ENCODE peak calls at places on chromosomes 7 and 10, in eight cellular contexts. One of them, this sample, is unnamed.

GRCh38 chr10:118800920-118801319 is 46.1 kb upstream of the CACUL1 start:
- DNase-seq in H9: no peak
- DNase-seq in AG10803: peak; percentile 6
- DNase-seq in testis: peak; percentile 60
- DNase-seq in stomach: peak; percentile 34
- DNase-seq in bronchial epithelial cell: peak; percentile 32
- DNase-seq in heart left ventricle: no peak
- DNase-seq in DND-41: peak; percentile 31
- DNase-seq in this sample: peak; percentile 50

GRCh38 chr10:104735469-104735868 is 94.4 kb downstream of the SORCS3 start:
- DNase-seq in H9: peak; percentile 37
- DNase-seq in AG10803: no peak
- DNase-seq in testis: no peak
- DNase-seq in stomach: no peak
- DNase-seq in bronchial epithelial cell: no peak
- DNase-seq in heart left ventricle: no peak
- DNase-seq in DND-41: no peak
- DNase-seq in this sample: no peak

GRCh38 chr7:8597565-8597964 is 164.2 kb downstream of the NXPH1 start:
- DNase-seq in H9: no peak
- DNase-seq in AG10803: no peak
- DNase-seq in testis: no peak
- DNase-seq in stomach: no peak
- DNase-seq in bronchial epithelial cell: peak; percentile 22
- DNase-seq in heart left ventricle: no peak
- DNase-seq in DND-41: no peak
- DNase-seq in this sample: no peak

GRCh38 chr10:36446873-36447272 is 678.5 kb upstream of the ANKRD30A start:
- DNase-seq in H9: no peak
- DNase-seq in AG10803: no peak
- DNase-seq in testis: no peak
- DNase-seq in stomach: peak; percentile 62
- DNase-seq in bronchial epithelial cell: peak; percentile 77
- DNase-seq in heart left ventricle: peak; percentile 80
- DNase-seq in DND-41: no peak
- DNase-seq in this sample: peak; percentile 84

GRCh38 chr7:35753761-35754603 is 46.9 kb upstream of the SEPTIN7 start:
- DNase-seq in H9: no peak
- DNase-seq in AG10803: no peak
- DNase-seq in testis: peak; percentile 55
- DNase-seq in stomach: no peak
- DNase-seq in bronchial epithelial cell: no peak
- DNase-seq in heart left ventricle: peak; percentile 61
- DNase-seq in DND-41: no peak
- DNase-seq in this sample: no peak

GRCh38 chr10:20147679-20148078 is 331.4 kb downstream of the PLXDC2 start:
- DNase-seq in H9: no peak
- DNase-seq in AG10803: no peak
- DNase-seq in testis: no peak
- DNase-seq in stomach: no peak
- DNase-seq in bronchial epithelial cell: no peak
- DNase-seq in heart left ventricle: no peak
- DNase-seq in DND-41: no peak
- DNase-seq in this sample: no peak

GRCh38 chr7:32502656-32503189 is 7.4 kb downstream of the AVL9 start:
- DNase-seq in H9: no peak
- DNase-seq in AG10803: no peak
- DNase-seq in testis: no peak
- DNase-seq in stomach: no peak
- DNase-seq in bronchial epithelial cell: no peak
- DNase-seq in heart left ventricle: no peak
- DNase-seq in DND-41: no peak
- DNase-seq in this sample: no peak

GRCh38 chr7:95999481-95999880 is 227.1 kb downstream of the DYNC1I1 start:
- DNase-seq in H9: no peak
- DNase-seq in AG10803: no peak
- DNase-seq in testis: no peak
- DNase-seq in stomach: no peak
- DNase-seq in bronchial epithelial cell: no peak
- DNase-seq in heart left ventricle: no peak
- DNase-seq in DND-41: no peak
- DNase-seq in this sample: no peak

GRCh38 chr10:70575874-70576802 is 26.4 kb downstream of the PRF1 start:
- DNase-seq in H9: no peak
- DNase-seq in AG10803: peak; percentile 17
- DNase-seq in testis: peak; percentile 76
- DNase-seq in stomach: peak; percentile 75
- DNase-seq in bronchial epithelial cell: peak; percentile 65
- DNase-seq in heart left ventricle: no peak
- DNase-seq in DND-41: peak; percentile 85
- DNase-seq in this sample: no peak

GRCh38 chr7:30665449-30665848 is 16.8 kb downstream of the CRHR2 start:
- DNase-seq in H9: no peak
- DNase-seq in AG10803: no peak
- DNase-seq in testis: no peak
- DNase-seq in stomach: no peak
- DNase-seq in bronchial epithelial cell: no peak
- DNase-seq in heart left ventricle: no peak
- DNase-seq in DND-41: no peak
- DNase-seq in this sample: no peak

GRCh38 chr7:120941064-120941463 is 9.5 kb upstream of the ING3 start:
- DNase-seq in H9: no peak
- DNase-seq in AG10803: no peak
- DNase-seq in testis: no peak
- DNase-seq in stomach: no peak
- DNase-seq in bronchial epithelial cell: peak; percentile 35
- DNase-seq in heart left ventricle: no peak
- DNase-seq in DND-41: no peak
- DNase-seq in this sample: peak; percentile 19

GRCh38 chr10:128843972-128844371 is 623.1 kb upstream of the MGMT start:
- DNase-seq in H9: no peak
- DNase-seq in AG10803: no peak
- DNase-seq in testis: no peak
- DNase-seq in stomach: no peak
- DNase-seq in bronchial epithelial cell: no peak
- DNase-seq in heart left ventricle: no peak
- DNase-seq in DND-41: no peak
- DNase-seq in this sample: no peak
- TF ChIP-seq CTCF in H9: peak; percentile 55
- TF ChIP-seq CTCF in AG10803: no peak
- TF ChIP-seq CTCF in testis: peak; percentile 10
- TF ChIP-seq CTCF in stomach: no peak
- TF ChIP-seq CTCF in bronchial epithelial cell: no peak
- TF ChIP-seq CTCF in heart left ventricle: no peak
- TF ChIP-seq CTCF in DND-41: peak; percentile 12
- TF ChIP-seq CTCF in this sample: no peak

DNA sequence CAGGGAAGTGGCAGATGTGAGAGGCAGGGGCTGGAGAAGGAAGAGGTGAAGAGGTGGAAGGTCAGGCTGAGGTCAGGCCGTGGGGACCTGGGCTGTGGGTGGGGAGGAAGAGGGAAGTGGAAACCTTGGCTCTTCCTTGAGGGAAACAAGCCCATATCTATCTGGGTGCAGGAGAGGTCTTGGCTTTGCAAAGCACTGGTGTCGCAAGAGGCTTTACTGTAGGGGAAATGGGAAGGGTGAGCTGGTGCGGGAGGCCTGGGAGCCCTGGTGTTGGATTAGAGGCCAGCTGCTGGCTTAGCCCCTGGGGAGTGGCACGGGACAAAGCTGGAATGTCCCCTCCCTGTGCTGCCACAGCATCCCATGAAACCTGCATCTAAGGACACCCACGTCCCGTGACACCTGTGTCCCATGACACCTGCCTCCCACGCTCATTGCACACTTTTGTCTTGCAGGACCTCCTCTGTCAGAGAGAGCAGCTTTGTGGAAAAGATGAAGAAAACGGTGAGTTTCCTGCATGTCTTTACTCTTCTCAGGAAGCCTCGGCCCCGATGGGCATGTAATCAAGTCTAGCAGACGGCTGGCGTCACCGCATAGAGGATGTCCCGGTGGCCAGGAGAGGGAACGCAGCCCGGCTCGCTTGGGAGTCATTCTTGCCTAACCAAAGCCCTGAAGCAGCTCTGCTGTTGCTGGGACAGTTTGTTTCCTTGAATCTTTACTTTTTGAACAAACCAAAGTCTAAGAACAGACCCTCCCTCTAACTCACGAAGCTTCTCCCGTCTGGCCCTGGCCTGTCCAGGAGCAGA is 22.2 kb downstream of the TMEM120A start:
- DNase-seq in H9: no peak
- DNase-seq in AG10803: peak; percentile 39
- DNase-seq in testis: no peak
- DNase-seq in stomach: no peak
- DNase-seq in bronchial epithelial cell: no peak
- DNase-seq in heart left ventricle: peak; percentile 76
- DNase-seq in DND-41: no peak
- DNase-seq in this sample: peak; percentile 14
- TF ChIP-seq CTCF in H9: peak; percentile 55
- TF ChIP-seq CTCF in AG10803: peak; percentile 16
- TF ChIP-seq CTCF in testis: no peak
- TF ChIP-seq CTCF in stomach: no peak
- TF ChIP-seq CTCF in bronchial epithelial cell: no peak
- TF ChIP-seq CTCF in heart left ventricle: no peak
- TF ChIP-seq CTCF in DND-41: peak; percentile 23
- TF ChIP-seq CTCF in this sample: no peak

GRCh38 chr7:142485617-142486226 is 227.9 kb upstream of the PRSS58 start:
- DNase-seq in H9: peak; percentile 49
- DNase-seq in AG10803: no peak
- DNase-seq in testis: no peak
- DNase-seq in stomach: no peak
- DNase-seq in bronchial epithelial cell: no peak
- DNase-seq in heart left ventricle: no peak
- DNase-seq in DND-41: no peak
- DNase-seq in this sample: peak; percentile 33
- TF ChIP-seq CTCF in H9: peak; percentile 81
- TF ChIP-seq CTCF in AG10803: peak; percentile 63
- TF ChIP-seq CTCF in testis: peak; percentile 22
- TF ChIP-seq CTCF in stomach: no peak
- TF ChIP-seq CTCF in bronchial epithelial cell: peak; percentile 68
- TF ChIP-seq CTCF in heart left ventricle: peak; percentile 22
- TF ChIP-seq CTCF in DND-41: peak; percentile 50
- TF ChIP-seq CTCF in this sample: peak; percentile 53

GRCh38 chr10:92592761-92593552 is at the start of gene KIF11:
- DNase-seq in H9: peak; percentile 96
- DNase-seq in AG10803: peak; percentile 94
- DNase-seq in testis: peak; percentile 99
- DNase-seq in stomach: peak; percentile 98
- DNase-seq in bronchial epithelial cell: peak; percentile 91
- DNase-seq in heart left ventricle: peak; percentile 98
- DNase-seq in DND-41: peak; percentile 98
- DNase-seq in this sample: peak; percentile 97
- TF ChIP-seq CTCF in H9: peak; percentile 8
- TF ChIP-seq CTCF in AG10803: no peak
- TF ChIP-seq CTCF in testis: no peak
- TF ChIP-seq CTCF in stomach: no peak
- TF ChIP-seq CTCF in bronchial epithelial cell: no peak
- TF ChIP-seq CTCF in heart left ventricle: no peak
- TF ChIP-seq CTCF in DND-41: peak; percentile 17
- TF ChIP-seq CTCF in this sample: no peak

DNA sequence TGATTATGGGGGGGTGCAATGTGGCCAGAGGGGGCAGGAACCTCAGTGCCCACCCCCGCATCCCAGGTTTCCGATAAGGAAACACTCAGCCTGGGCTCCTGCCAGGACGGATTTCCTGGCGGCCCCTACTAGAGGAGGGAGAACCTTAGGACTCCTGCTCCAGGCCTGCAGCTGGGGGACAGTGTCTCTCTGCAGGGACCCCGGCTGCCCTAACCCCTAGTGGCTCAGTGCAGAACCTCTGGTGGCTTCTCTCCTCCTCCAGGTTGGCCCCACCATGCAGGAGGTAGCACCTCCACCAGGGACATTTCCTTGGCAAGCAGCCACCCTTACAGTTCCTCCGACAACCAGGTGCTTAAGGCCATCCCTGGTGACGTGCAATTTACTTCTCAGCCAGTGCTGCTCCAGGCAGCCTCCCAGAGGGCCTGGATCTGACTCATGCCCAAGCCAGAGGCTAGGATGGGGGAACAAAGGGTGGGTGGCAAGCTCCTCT is 31.9 kb downstream of the SH2B2 start:
- DNase-seq in H9: no peak
- DNase-seq in AG10803: no peak
- DNase-seq in testis: no peak
- DNase-seq in stomach: peak; percentile 59
- DNase-seq in bronchial epithelial cell: peak; percentile 75
- DNase-seq in heart left ventricle: no peak
- DNase-seq in DND-41: no peak
- DNase-seq in this sample: peak; percentile 75
- TF ChIP-seq CTCF in H9: peak; percentile 29
- TF ChIP-seq CTCF in AG10803: no peak
- TF ChIP-seq CTCF in testis: no peak
- TF ChIP-seq CTCF in stomach: no peak
- TF ChIP-seq CTCF in bronchial epithelial cell: peak; percentile 2
- TF ChIP-seq CTCF in heart left ventricle: no peak
- TF ChIP-seq CTCF in DND-41: no peak
- TF ChIP-seq CTCF in this sample: no peak

GRCh38 chr7:42189535-42189934 is 47.5 kb downstream of the GLI3 start:
- DNase-seq in H9: no peak
- DNase-seq in AG10803: peak; percentile 48
- DNase-seq in testis: no peak
- DNase-seq in stomach: no peak
- DNase-seq in bronchial epithelial cell: peak; percentile 82
- DNase-seq in heart left ventricle: no peak
- DNase-seq in DND-41: no peak
- DNase-seq in this sample: peak; percentile 62

GRCh38 chr7:42181566-42181965 is 55.4 kb downstream of the GLI3 start:
- DNase-seq in H9: no peak
- DNase-seq in AG10803: peak; percentile 35
- DNase-seq in testis: no peak
- DNase-seq in stomach: no peak
- DNase-seq in bronchial epithelial cell: no peak
- DNase-seq in heart left ventricle: no peak
- DNase-seq in DND-41: no peak
- DNase-seq in this sample: no peak

GRCh38 chr7:42183547-42183946 is 53.5 kb downstream of the GLI3 start:
- DNase-seq in H9: no peak
- DNase-seq in AG10803: no peak
- DNase-seq in testis: no peak
- DNase-seq in stomach: no peak
- DNase-seq in bronchial epithelial cell: peak; percentile 36
- DNase-seq in heart left ventricle: no peak
- DNase-seq in DND-41: no peak
- DNase-seq in this sample: peak; percentile 34

GRCh38 chr7:42185726-42186125 is 51.3 kb downstream of the GLI3 start:
- DNase-seq in H9: no peak
- DNase-seq in AG10803: no peak
- DNase-seq in testis: no peak
- DNase-seq in stomach: no peak
- DNase-seq in bronchial epithelial cell: no peak
- DNase-seq in heart left ventricle: no peak
- DNase-seq in DND-41: no peak
- DNase-seq in this sample: no peak

GRCh38 chr7:42186181-42186580 is 50.8 kb downstream of the GLI3 start:
- DNase-seq in H9: peak; percentile 51
- DNase-seq in AG10803: no peak
- DNase-seq in testis: no peak
- DNase-seq in stomach: no peak
- DNase-seq in bronchial epithelial cell: peak; percentile 32
- DNase-seq in heart left ventricle: no peak
- DNase-seq in DND-41: no peak
- DNase-seq in this sample: peak; percentile 18
- TF ChIP-seq CTCF in H9: peak; percentile 90
- TF ChIP-seq CTCF in AG10803: peak; percentile 29
- TF ChIP-seq CTCF in testis: peak; percentile 23
- TF ChIP-seq CTCF in stomach: no peak
- TF ChIP-seq CTCF in bronchial epithelial cell: peak; percentile 63
- TF ChIP-seq CTCF in heart left ventricle: peak; percentile 25
- TF ChIP-seq CTCF in DND-41: peak; percentile 54
- TF ChIP-seq CTCF in this sample: peak; percentile 65

This sample was measured in epithelial cell of esophagus.